ENCODE peak calls at places on chromosomes 7 and 10, in six cellular contexts. One of them, this sample, is unnamed.

GRCh38 chr7:127933116-127933515 is 98.1 kb downstream of the LRRC4 start:
- DNase-seq in right lobe of liver: no peak
- DNase-seq in tibial artery: no peak
- DNase-seq in iPS DF 6.9: no peak
- DNase-seq in MG63: no peak
- DNase-seq in CD4-positive, alpha-beta memory T cell: no peak
- DNase-seq in this sample: no peak

GRCh38 chr7:50119815-50120637 is 27.0 kb upstream of the ZPBP start:
- DNase-seq in right lobe of liver: no peak
- DNase-seq in tibial artery: no peak
- DNase-seq in iPS DF 6.9: peak; percentile 13
- DNase-seq in MG63: no peak
- DNase-seq in CD4-positive, alpha-beta memory T cell: peak; percentile 19
- DNase-seq in this sample: no peak

GRCh38 chr10:72953687-72954086 is 919 bp downstream of the PLA2G12B start:
- DNase-seq in right lobe of liver: peak; percentile 74
- DNase-seq in tibial artery: no peak
- DNase-seq in iPS DF 6.9: no peak
- DNase-seq in MG63: no peak
- DNase-seq in CD4-positive, alpha-beta memory T cell: no peak
- DNase-seq in this sample: peak; percentile 11

GRCh38 chr10:11713186-11713743 is 28.9 kb upstream of the ECHDC3 start:
- DNase-seq in right lobe of liver: no peak
- DNase-seq in tibial artery: no peak
- DNase-seq in iPS DF 6.9: no peak
- DNase-seq in MG63: no peak
- DNase-seq in CD4-positive, alpha-beta memory T cell: no peak
- DNase-seq in this sample: no peak

GRCh38 chr10:105347487-105347886 is 706.4 kb downstream of the SORCS3 start:
- DNase-seq in right lobe of liver: no peak
- DNase-seq in tibial artery: no peak
- DNase-seq in iPS DF 6.9: no peak
- DNase-seq in MG63: no peak
- DNase-seq in CD4-positive, alpha-beta memory T cell: no peak
- DNase-seq in this sample: no peak

GRCh38 chr10:34091796-34092195 is 723.3 kb downstream of the PARD3 start:
- DNase-seq in right lobe of liver: no peak
- DNase-seq in tibial artery: no peak
- DNase-seq in iPS DF 6.9: no peak
- DNase-seq in MG63: no peak
- DNase-seq in CD4-positive, alpha-beta memory T cell: no peak
- DNase-seq in this sample: no peak

GRCh38 chr10:94439275-94439861 is 37.0 kb downstream of the TBC1D12 start:
- DNase-seq in right lobe of liver: no peak
- DNase-seq in tibial artery: no peak
- DNase-seq in iPS DF 6.9: no peak
- DNase-seq in MG63: peak; percentile 8
- DNase-seq in CD4-positive, alpha-beta memory T cell: no peak
- DNase-seq in this sample: peak; percentile 11

GRCh38 chr10:81680374-81680773 is 194.6 kb upstream of the NRG3 start:
- DNase-seq in right lobe of liver: no peak
- DNase-seq in tibial artery: no peak
- DNase-seq in iPS DF 6.9: no peak
- DNase-seq in MG63: peak; percentile 36
- DNase-seq in CD4-positive, alpha-beta memory T cell: no peak
- DNase-seq in this sample: no peak

GRCh38 chr7:294440-295154 is 4.6 kb downstream of the FOXL3 start:
- DNase-seq in right lobe of liver: no peak
- DNase-seq in tibial artery: peak; percentile 54
- DNase-seq in iPS DF 6.9: no peak
- DNase-seq in MG63: no peak
- DNase-seq in CD4-positive, alpha-beta memory T cell: no peak
- DNase-seq in this sample: no peak

GRCh38 chr7:31493714-31494181 is 20.1 kb upstream of the ITPRID1 start:
- DNase-seq in right lobe of liver: no peak
- DNase-seq in tibial artery: no peak
- DNase-seq in iPS DF 6.9: peak; percentile 22
- DNase-seq in MG63: no peak
- DNase-seq in CD4-positive, alpha-beta memory T cell: no peak
- DNase-seq in this sample: peak; percentile 34

GRCh38 chr10:19908991-19909699 is 92.9 kb downstream of the PLXDC2 start:
- DNase-seq in right lobe of liver: no peak
- DNase-seq in tibial artery: no peak
- DNase-seq in iPS DF 6.9: no peak
- DNase-seq in MG63: no peak
- DNase-seq in CD4-positive, alpha-beta memory T cell: no peak
- DNase-seq in this sample: no peak

GRCh38 chr7:150791746-150792452 is 8.3 kb downstream of the TMEM176B start:
- DNase-seq in right lobe of liver: no peak
- DNase-seq in tibial artery: no peak
- DNase-seq in iPS DF 6.9: no peak
- DNase-seq in MG63: no peak
- DNase-seq in CD4-positive, alpha-beta memory T cell: no peak
- DNase-seq in this sample: no peak

GRCh38 chr7:25830986-25831558 is 320.9 kb upstream of the NFE2L3 start:
- DNase-seq in right lobe of liver: no peak
- DNase-seq in tibial artery: no peak
- DNase-seq in iPS DF 6.9: no peak
- DNase-seq in MG63: no peak
- DNase-seq in CD4-positive, alpha-beta memory T cell: no peak
- DNase-seq in this sample: peak; percentile 27

GRCh38 chr10:72709041-72709440 is 17.1 kb downstream of the MCU start:
- DNase-seq in right lobe of liver: no peak
- DNase-seq in tibial artery: no peak
- DNase-seq in iPS DF 6.9: no peak
- DNase-seq in MG63: peak; percentile 15
- DNase-seq in CD4-positive, alpha-beta memory T cell: no peak
- DNase-seq in this sample: no peak

GRCh38 chr7:108442039-108442568 is 14.1 kb downstream of the NRCAM start:
- DNase-seq in right lobe of liver: no peak
- DNase-seq in tibial artery: no peak
- DNase-seq in iPS DF 6.9: no peak
- DNase-seq in MG63: peak; percentile 51
- DNase-seq in CD4-positive, alpha-beta memory T cell: no peak
- DNase-seq in this sample: peak; percentile 95

GRCh38 chr7:102286237-102287081 is at the start of gene SH2B2:
- DNase-seq in right lobe of liver: peak; percentile 80
- DNase-seq in tibial artery: peak; percentile 88
- DNase-seq in iPS DF 6.9: no peak
- DNase-seq in MG63: peak; percentile 28
- DNase-seq in CD4-positive, alpha-beta memory T cell: peak; percentile 50
- DNase-seq in this sample: peak; percentile 80

GRCh38 chr10:8137272-8137680 is 82.8 kb downstream of the GATA3 start:
- DNase-seq in right lobe of liver: no peak
- DNase-seq in tibial artery: no peak
- DNase-seq in iPS DF 6.9: no peak
- DNase-seq in MG63: no peak
- DNase-seq in CD4-positive, alpha-beta memory T cell: peak; percentile 64
- DNase-seq in this sample: no peak

GRCh38 chr7:44184221-44184873 is 4.9 kb downstream of the GCK start:
- DNase-seq in right lobe of liver: no peak
- DNase-seq in tibial artery: no peak
- DNase-seq in iPS DF 6.9: no peak
- DNase-seq in MG63: peak; percentile 79
- DNase-seq in CD4-positive, alpha-beta memory T cell: no peak
- DNase-seq in this sample: peak; percentile 86

GRCh38 chr7:105473163-105473562 is 48.9 kb downstream of the PUS7 start:
- DNase-seq in right lobe of liver: no peak
- DNase-seq in tibial artery: no peak
- DNase-seq in iPS DF 6.9: no peak
- DNase-seq in MG63: peak; percentile 74
- DNase-seq in CD4-positive, alpha-beta memory T cell: no peak
- DNase-seq in this sample: peak; percentile 50

GRCh38 chr7:47908726-47909125 is 39.5 kb downstream of the PKD1L1 start:
- DNase-seq in right lobe of liver: no peak
- DNase-seq in tibial artery: no peak
- DNase-seq in iPS DF 6.9: no peak
- DNase-seq in MG63: no peak
- DNase-seq in CD4-positive, alpha-beta memory T cell: no peak
- DNase-seq in this sample: no peak

DNA sequence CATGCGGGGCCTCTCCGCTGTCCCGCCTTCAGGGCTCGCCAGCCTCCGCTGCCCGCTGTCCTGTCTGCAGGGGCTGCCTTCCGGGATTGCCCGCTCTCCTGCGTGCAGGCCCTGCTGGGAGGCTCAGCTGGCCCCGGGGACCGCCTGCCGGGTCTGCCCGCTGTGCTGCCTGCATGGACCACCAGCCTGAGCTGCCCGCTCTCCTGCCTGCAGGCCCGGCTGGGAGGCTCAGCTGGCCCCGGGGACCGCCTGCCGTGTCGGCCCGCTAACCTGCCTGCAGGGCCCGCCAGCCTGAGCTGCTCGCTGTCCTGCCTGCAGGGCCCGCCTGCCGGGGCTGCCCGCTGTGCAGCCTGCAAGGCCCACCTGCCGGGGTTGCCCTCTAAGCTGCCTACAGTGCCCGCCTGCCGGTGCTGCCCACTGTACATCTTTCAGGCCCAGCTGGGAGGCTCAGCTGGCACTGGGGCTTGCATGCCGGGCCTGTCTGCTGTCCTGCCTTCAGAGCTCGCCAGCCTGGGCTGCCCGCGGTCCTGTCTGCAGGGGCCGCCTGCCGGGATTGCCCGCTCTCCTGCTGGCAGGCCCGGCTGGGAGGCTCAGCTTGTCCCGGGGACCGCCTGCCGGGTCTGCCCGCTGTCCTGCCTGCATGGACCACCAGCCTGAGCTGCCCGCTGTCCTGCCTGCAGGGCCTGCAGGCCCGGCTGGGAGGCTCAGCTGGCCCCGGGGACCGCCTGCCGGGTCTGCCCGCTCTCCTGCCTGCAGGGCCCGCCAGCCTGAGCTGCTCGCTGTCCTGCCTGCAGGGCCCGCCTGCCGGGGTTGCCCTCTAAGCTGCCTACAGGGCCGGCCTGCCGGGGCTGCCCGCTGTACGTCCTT is 165.1 kb downstream of the GLRX3 start:
- DNase-seq in right lobe of liver: peak; percentile 79
- DNase-seq in tibial artery: peak; percentile 72
- DNase-seq in iPS DF 6.9: no peak
- DNase-seq in MG63: peak; percentile 82
- DNase-seq in CD4-positive, alpha-beta memory T cell: peak; percentile 69
- DNase-seq in this sample: no peak
- H3K9me3 ChIP-seq in right lobe of liver: no peaks in the 10 kb centered on the region
- H3K9me3 ChIP-seq in tibial artery: peaks cover 65% of the 10 kb centered on the region
- H3K9me3 ChIP-seq in iPS DF 6.9: peaks cover 8% of the 10 kb centered on the region
- H3K9me3 ChIP-seq in MG63: peaks cover 3% of the 10 kb centered on the region
- H3K9me3 ChIP-seq in CD4-positive, alpha-beta memory T cell: peaks cover 16% of the 10 kb centered on the region
- H3K9me3 ChIP-seq in this sample: no peaks in the 10 kb centered on the region

DNA sequence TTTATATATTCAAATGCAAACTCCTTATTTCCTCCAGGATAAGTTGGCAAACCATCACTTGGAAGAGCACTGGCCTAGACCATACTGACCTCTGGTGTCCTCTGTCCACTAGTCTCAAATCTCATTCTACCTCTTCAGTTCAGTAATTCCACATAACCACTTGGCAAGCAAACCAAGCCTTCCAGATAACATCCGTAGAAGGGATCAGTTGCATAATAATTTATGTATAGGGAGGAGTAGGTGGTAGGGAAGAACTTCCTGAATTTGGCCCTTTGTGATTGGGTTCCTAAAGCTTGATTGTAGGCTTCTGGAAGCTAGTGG is 55.0 kb downstream of the WAC start:
- DNase-seq in right lobe of liver: no peak
- DNase-seq in tibial artery: no peak
- DNase-seq in iPS DF 6.9: no peak
- DNase-seq in MG63: no peak
- DNase-seq in CD4-positive, alpha-beta memory T cell: no peak
- DNase-seq in this sample: no peak
- H3K36me3 ChIP-seq in right lobe of liver: no peaks in the 10 kb centered on the region
- H3K36me3 ChIP-seq in tibial artery: peaks cover 52% of the 10 kb centered on the region
- H3K36me3 ChIP-seq in iPS DF 6.9: peaks cover 9% of the 10 kb centered on the region
- H3K36me3 ChIP-seq in MG63: peaks cover 81% of the 10 kb centered on the region
- H3K36me3 ChIP-seq in CD4-positive, alpha-beta memory T cell: peaks cover 53% of the 10 kb centered on the region
- H3K36me3 ChIP-seq in this sample: peaks cover 94% of the 10 kb centered on the region

DNA sequence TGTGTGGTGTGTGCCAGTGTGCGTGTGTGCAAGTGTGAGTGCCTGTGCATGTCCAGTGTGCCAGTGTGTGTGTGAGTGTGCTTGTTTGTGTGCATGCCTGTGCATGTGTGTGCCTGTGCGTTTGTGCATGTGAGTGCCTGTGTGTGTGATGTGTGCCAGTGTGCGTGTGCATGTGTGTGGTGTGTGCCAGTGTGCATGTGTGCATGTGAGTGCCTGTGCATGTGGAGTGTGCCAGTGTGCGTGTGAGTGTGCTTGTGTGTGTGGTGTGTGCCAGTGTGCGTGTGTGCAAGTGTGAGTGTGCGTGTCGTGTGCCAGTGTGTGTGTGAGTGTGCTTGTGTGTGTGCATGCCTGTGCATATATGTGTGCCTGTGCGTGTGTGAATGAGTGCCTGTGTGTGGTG is 33.8 kb downstream of the ADGRA1 start:
- DNase-seq in right lobe of liver: no peak
- DNase-seq in tibial artery: no peak
- DNase-seq in iPS DF 6.9: no peak
- DNase-seq in MG63: no peak
- DNase-seq in CD4-positive, alpha-beta memory T cell: no peak
- DNase-seq in this sample: no peak
- H3K9me3 ChIP-seq in right lobe of liver: no peaks in the 10 kb centered on the region
- H3K9me3 ChIP-seq in tibial artery: peaks cover 11% of the 10 kb centered on the region
- H3K9me3 ChIP-seq in iPS DF 6.9: no peaks in the 10 kb centered on the region
- H3K9me3 ChIP-seq in MG63: no peaks in the 10 kb centered on the region
- H3K9me3 ChIP-seq in CD4-positive, alpha-beta memory T cell: no peaks in the 10 kb centered on the region
- H3K9me3 ChIP-seq in this sample: no peaks in the 10 kb centered on the region

GRCh38 chr7:130867039-130867438 is 133.0 kb upstream of the KLF14 start:
- DNase-seq in right lobe of liver: no peak
- DNase-seq in tibial artery: no peak
- DNase-seq in iPS DF 6.9: no peak
- DNase-seq in MG63: no peak
- DNase-seq in CD4-positive, alpha-beta memory T cell: no peak
- DNase-seq in this sample: no peak

GRCh38 chr7:130865408-130866236 is 131.6 kb upstream of the KLF14 start:
- DNase-seq in right lobe of liver: no peak
- DNase-seq in tibial artery: no peak
- DNase-seq in iPS DF 6.9: peak; percentile 39
- DNase-seq in MG63: no peak
- DNase-seq in CD4-positive, alpha-beta memory T cell: no peak
- DNase-seq in this sample: peak; percentile 75

GRCh38 chr7:130869918-130870317 is 135.9 kb upstream of the KLF14 start:
- DNase-seq in right lobe of liver: no peak
- DNase-seq in tibial artery: no peak
- DNase-seq in iPS DF 6.9: no peak
- DNase-seq in MG63: no peak
- DNase-seq in CD4-positive, alpha-beta memory T cell: no peak
- DNase-seq in this sample: no peak

GRCh38 chr7:130867581-130868136 is 133.7 kb upstream of the KLF14 start:
- DNase-seq in right lobe of liver: no peak
- DNase-seq in tibial artery: no peak
- DNase-seq in iPS DF 6.9: no peak
- DNase-seq in MG63: no peak
- DNase-seq in CD4-positive, alpha-beta memory T cell: no peak
- DNase-seq in this sample: no peak

DNA sequence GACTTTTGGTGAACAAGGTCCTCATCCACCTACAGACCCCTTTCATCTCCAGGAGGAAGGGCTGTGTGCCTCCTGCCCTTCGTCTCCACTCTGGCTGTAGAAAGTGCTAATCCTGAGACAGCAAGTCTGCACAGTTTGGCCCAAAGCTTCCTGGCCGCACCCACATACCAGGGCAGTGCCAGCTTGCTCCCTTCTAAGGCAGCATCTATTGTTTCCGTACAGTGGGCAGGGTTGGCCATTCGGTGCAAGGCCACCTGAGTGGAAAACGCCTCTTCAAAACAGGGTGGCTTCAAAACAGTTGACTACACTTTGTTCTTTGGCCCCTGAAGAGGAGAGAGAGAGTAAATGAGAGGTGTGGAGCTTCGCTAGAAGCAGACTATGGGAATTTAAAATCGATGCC is 134.1 kb upstream of the KLF14 start:
- DNase-seq in right lobe of liver: no peak
- DNase-seq in tibial artery: no peak
- DNase-seq in iPS DF 6.9: no peak
- DNase-seq in MG63: no peak
- DNase-seq in CD4-positive, alpha-beta memory T cell: no peak
- DNase-seq in this sample: no peak
- H3K36me3 ChIP-seq in right lobe of liver: no peaks in the 10 kb centered on the region
- H3K36me3 ChIP-seq in tibial artery: peaks cover 87% of the 10 kb centered on the region
- H3K36me3 ChIP-seq in iPS DF 6.9: no peaks in the 10 kb centered on the region
- H3K36me3 ChIP-seq in MG63: peaks cover 68% of the 10 kb centered on the region
- H3K36me3 ChIP-seq in CD4-positive, alpha-beta memory T cell: peaks cover 15% of the 10 kb centered on the region
- H3K36me3 ChIP-seq in this sample: peaks cover 3% of the 10 kb centered on the region